ENCODE peak calls at places on chromosomes 3 and 15, in five cellular contexts. One of them, this sample, is unnamed. For H3K36me3, the result is how much of the 10 kb centered on the place peaks cover.

GRCh38 chr15:78909791-78910228 is 35.0 kb downstream of the CTSH start:
- DNase-seq in GM23248: peak
- DNase-seq in HCT116: peak
- DNase-seq in GM23338: peak
- DNase-seq in hepatocyte: peak
- DNase-seq in this sample: peak

GRCh38 chr15:40528801-40529200 is 36.0 kb downstream of the CCDC32 start:
- DNase-seq in GM23248: no peak
- DNase-seq in HCT116: no peak
- DNase-seq in GM23338: no peak
- DNase-seq in hepatocyte: no peak
- DNase-seq in this sample: no peak

GRCh38 chr3:90221900-90222299 is 1114.5 kb downstream of the EPHA3 start:
- DNase-seq in HCT116: no peak
- DNase-seq in GM23338: no peak
- DNase-seq in GM23248: no peak
- DNase-seq in hepatocyte: no peak
- DNase-seq in this sample: no peak

GRCh38 chr15:66098019-66098363 is 155.6 kb downstream of the MEGF11 start:
- DNase-seq in HCT116: no peak
- DNase-seq in GM23338: no peak
- DNase-seq in GM23248: no peak
- DNase-seq in hepatocyte: no peak
- DNase-seq in this sample: no peak

GRCh38 chr15:66774001-66774814 is 72.2 kb downstream of the SMAD6 start:
- DNase-seq in HCT116: peak
- DNase-seq in hepatocyte: peak
- DNase-seq in GM23248: peak
- DNase-seq in GM23338: peak
- DNase-seq in this sample: peak

GRCh38 chr3:53243165-53243564 is 12.7 kb downstream of the TKT start:
- DNase-seq in GM23338: peak
- DNase-seq in GM23248: peak
- DNase-seq in HCT116: no peak
- DNase-seq in hepatocyte: no peak
- DNase-seq in this sample: no peak

GRCh38 chr15:34347951-34348638 is 5.0 kb downstream of the NUTM1 start:
- DNase-seq in hepatocyte: no peak
- DNase-seq in GM23338: no peak
- DNase-seq in GM23248: no peak
- DNase-seq in HCT116: no peak
- DNase-seq in this sample: no peak

GRCh38 chr3:94063497-94064119 is 747 bp downstream of the NSUN3 start:
- DNase-seq in GM23338: no peak
- DNase-seq in GM23248: peak
- DNase-seq in hepatocyte: no peak
- DNase-seq in HCT116: no peak
- DNase-seq in this sample: no peak

GRCh38 chr3:142912440-142913172 is 23.7 kb upstream of the PCOLCE2 start:
- DNase-seq in GM23338: no peak
- DNase-seq in GM23248: peak
- DNase-seq in HCT116: no peak
- DNase-seq in hepatocyte: no peak
- DNase-seq in this sample: no peak

GRCh38 chr3:133649486-133650068 is 12.2 kb downstream of the TOPBP1 start:
- DNase-seq in GM23248: no peak
- DNase-seq in HCT116: no peak
- DNase-seq in hepatocyte: no peak
- DNase-seq in GM23338: no peak
- DNase-seq in this sample: no peak

DNA sequence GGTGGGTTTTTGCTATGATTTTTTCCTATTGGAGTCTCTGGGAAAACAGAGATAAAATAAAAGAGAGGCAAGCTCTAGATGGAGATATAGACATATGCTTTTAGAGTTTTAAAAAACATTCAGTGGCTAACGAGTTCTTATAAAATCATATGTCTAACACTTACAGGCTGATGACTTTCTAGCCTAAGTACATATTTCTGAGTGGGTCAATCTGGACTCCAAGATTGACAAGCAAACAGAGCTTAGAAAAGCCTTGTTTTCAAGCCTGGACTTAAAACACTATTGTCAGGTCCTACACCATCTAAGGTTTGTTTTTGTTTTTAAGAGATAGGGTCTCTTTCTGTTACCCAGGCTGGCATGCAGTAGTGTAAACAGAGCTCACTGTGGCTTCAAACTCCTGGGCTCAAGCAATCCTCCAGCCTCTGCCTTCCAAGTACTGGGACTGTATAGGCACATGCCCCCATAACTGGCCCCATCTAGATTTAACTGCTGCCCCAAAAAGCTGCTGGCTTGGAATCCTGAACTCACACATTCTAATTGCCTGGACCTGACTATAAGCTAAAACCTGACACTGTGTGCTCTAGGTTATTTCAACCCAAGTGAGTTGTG is 86.3 kb downstream of the FBXL22 start:
- DNase-seq in GM23248: no peak
- DNase-seq in hepatocyte: no peak
- DNase-seq in GM23338: no peak
- DNase-seq in HCT116: no peak
- DNase-seq in this sample: no peak
- H3K36me3 ChIP-seq in GM23248: half or more
- H3K36me3 ChIP-seq in hepatocyte: under half
- H3K36me3 ChIP-seq in GM23338: under half
- H3K36me3 ChIP-seq in HCT116: under half
- H3K36me3 ChIP-seq in this sample: under half

DNA sequence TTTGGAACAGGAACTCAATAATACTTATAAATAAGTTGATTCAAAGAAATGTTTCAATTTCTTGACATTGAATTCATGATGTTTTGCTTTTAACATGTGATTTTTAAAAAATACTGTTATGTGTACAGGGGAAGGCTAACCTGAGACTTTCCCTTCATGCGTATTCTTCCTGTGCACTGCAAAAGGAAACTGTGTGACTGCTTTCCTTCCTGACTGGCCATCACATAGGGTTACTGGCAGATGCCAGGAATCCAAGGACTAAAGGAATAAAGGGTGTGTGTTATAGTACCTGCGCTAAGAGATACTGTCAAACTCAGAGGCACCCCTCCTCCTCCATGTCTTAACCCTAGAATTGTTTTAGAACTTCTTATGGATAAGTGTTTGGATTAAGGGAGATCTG is 236.0 kb downstream of the UBE2E2 start:
- DNase-seq in GM23248: no peak
- DNase-seq in GM23338: no peak
- DNase-seq in hepatocyte: no peak
- DNase-seq in HCT116: no peak
- DNase-seq in this sample: no peak
- TF ChIP-seq EZH2phosphoT487 in GM23248: no peak
- TF ChIP-seq EZH2phosphoT487 in GM23338: no peak
- TF ChIP-seq EZH2phosphoT487 in hepatocyte: no peak
- TF ChIP-seq EZH2phosphoT487 in HCT116: no peak
- TF ChIP-seq EZH2phosphoT487 in this sample: no peak

GRCh38 chr3:14577897-14578296 is 37.8 kb upstream of the GRIP2 start:
- DNase-seq in GM23338: no peak
- DNase-seq in GM23248: no peak
- DNase-seq in HCT116: no peak
- DNase-seq in hepatocyte: no peak
- DNase-seq in this sample: no peak

GRCh38 chr3:14586611-14587010 is 46.5 kb upstream of the GRIP2 start:
- DNase-seq in GM23338: no peak
- DNase-seq in GM23248: no peak
- DNase-seq in HCT116: no peak
- DNase-seq in hepatocyte: no peak
- DNase-seq in this sample: no peak

GRCh38 chr3:14583543-14584091 is 43.5 kb upstream of the GRIP2 start:
- DNase-seq in HCT116: no peak
- DNase-seq in GM23248: no peak
- DNase-seq in GM23338: no peak
- DNase-seq in hepatocyte: no peak
- DNase-seq in this sample: no peak

GRCh38 chr3:14576163-14576562 is 36.0 kb upstream of the GRIP2 start:
- DNase-seq in hepatocyte: no peak
- DNase-seq in GM23248: no peak
- DNase-seq in HCT116: no peak
- DNase-seq in GM23338: no peak
- DNase-seq in this sample: no peak

DNA sequence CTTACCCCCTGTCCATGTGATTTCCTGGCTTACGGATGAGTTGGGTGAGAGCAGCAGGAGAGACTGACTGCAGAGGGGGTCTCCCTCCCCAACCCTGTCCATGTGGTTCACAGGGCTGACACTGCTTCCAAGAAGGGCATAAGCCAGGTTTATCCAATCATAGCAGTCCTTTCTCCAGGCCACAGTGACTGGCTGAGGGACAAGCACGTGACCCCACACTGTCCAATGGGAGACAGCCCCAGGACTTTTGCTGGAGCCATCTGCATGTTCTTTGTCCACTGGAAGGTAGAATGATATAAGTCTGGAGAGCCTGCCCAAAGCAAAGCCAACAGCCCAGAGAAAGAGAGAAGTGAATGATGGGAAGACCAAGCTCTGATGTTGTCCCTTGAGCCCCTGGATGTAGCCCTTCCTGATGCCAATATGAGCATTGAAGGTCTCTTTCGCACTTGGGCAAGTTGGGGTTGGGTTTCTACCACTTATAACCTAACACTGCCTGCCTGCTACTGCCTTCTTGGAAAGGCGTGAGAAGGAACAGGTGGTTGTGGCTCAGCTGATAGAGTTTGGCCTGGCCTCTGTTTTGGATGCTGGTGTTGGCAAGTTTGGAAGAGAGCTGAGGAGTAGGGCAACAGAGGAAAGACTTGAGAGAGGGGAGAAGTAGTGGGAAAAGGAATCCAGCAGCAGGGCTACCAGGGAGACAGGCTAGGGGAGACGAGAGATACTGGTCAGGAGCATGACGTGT is 41.4 kb upstream of the GRIP2 start:
- DNase-seq in hepatocyte: no peak
- DNase-seq in GM23338: no peak
- DNase-seq in GM23248: no peak
- DNase-seq in HCT116: no peak
- DNase-seq in this sample: no peak
- TF ChIP-seq EZH2 in hepatocyte: no peak
- TF ChIP-seq EZH2 in GM23338: no peak
- TF ChIP-seq EZH2 in GM23248: no peak
- TF ChIP-seq EZH2 in HCT116: no peak
- TF ChIP-seq EZH2 in this sample: no peak

GRCh38 chr15:42331235-42331634 is 28.1 kb upstream of the CAPN3 start:
- DNase-seq in GM23338: no peak
- DNase-seq in GM23248: no peak
- DNase-seq in HCT116: no peak
- DNase-seq in hepatocyte: no peak
- DNase-seq in this sample: no peak
- H3K36me3 ChIP-seq in GM23338: under half
- H3K36me3 ChIP-seq in GM23248: under half
- H3K36me3 ChIP-seq in HCT116: under half
- H3K36me3 ChIP-seq in hepatocyte: under half
- H3K36me3 ChIP-seq in this sample: under half

GRCh38 chr3:128337305-128337704 is 129.4 kb downstream of the DNAJB8 start:
- DNase-seq in GM23248: no peak
- DNase-seq in HCT116: no peak
- DNase-seq in hepatocyte: no peak
- DNase-seq in GM23338: no peak
- DNase-seq in this sample: no peak

GRCh38 chr3:128334766-128335165 is 131.9 kb downstream of the DNAJB8 start:
- DNase-seq in GM23338: no peak
- DNase-seq in hepatocyte: no peak
- DNase-seq in GM23248: no peak
- DNase-seq in HCT116: no peak
- DNase-seq in this sample: no peak

GRCh38 chr3:128336337-128337156 is 130.1 kb downstream of the DNAJB8 start:
- DNase-seq in GM23248: no peak
- DNase-seq in HCT116: no peak
- DNase-seq in GM23338: no peak
- DNase-seq in hepatocyte: no peak
- DNase-seq in this sample: no peak

GRCh38 chr3:128334086-128334650 is 132.5 kb downstream of the DNAJB8 start:
- DNase-seq in GM23248: no peak
- DNase-seq in hepatocyte: no peak
- DNase-seq in HCT116: no peak
- DNase-seq in GM23338: no peak
- DNase-seq in this sample: no peak

GRCh38 chr3:128335621-128336296 is 130.9 kb downstream of the DNAJB8 start:
- DNase-seq in HCT116: no peak
- DNase-seq in GM23248: no peak
- DNase-seq in hepatocyte: no peak
- DNase-seq in GM23338: peak
- DNase-seq in this sample: no peak
- TF ChIP-seq EZH2phosphoT487 in HCT116: no peak
- TF ChIP-seq EZH2phosphoT487 in GM23248: no peak
- TF ChIP-seq EZH2phosphoT487 in hepatocyte: no peak
- TF ChIP-seq EZH2phosphoT487 in GM23338: no peak
- TF ChIP-seq EZH2phosphoT487 in this sample: no peak

DNA sequence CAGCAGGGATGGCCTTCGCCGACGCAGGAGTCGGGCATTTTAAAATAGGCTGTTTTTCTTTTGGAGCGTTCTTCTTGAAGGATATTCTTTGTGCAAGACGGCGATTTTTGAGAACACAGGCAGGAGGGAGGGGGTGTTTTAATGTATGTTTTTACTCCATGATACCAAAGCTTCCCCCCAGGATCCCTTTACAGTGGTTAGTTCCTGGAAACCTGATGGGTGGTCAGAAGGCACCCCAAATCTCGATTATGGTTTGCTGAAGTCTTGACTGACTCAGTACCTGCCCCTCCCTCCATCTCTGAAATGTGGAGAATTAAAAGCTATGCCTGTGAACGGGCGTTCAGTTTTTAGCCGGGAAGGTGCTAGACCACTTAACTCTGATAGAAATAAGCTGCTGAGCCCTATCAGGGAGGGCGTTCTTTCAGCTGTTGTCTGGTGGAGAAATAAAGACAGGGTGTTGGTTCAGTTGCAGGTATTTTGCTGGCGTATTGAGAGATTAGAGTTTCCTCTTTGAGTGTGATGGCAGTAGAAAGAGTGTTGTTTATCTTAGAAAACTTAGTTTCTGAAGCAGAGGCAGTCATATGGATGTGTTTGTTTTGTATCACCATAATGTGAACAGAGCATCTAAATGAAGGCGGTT is 3.4 kb downstream of the IGF1R start:
- DNase-seq in GM23338: no peak
- DNase-seq in hepatocyte: peak
- DNase-seq in HCT116: no peak
- DNase-seq in GM23248: peak
- DNase-seq in this sample: peak
- TF ChIP-seq EZH2 in GM23338: no peak
- TF ChIP-seq EZH2 in hepatocyte: no peak
- TF ChIP-seq EZH2 in HCT116: no peak
- TF ChIP-seq EZH2 in GM23248: no peak
- TF ChIP-seq EZH2 in this sample: no peak